ENCODE peak calls at places on chromosomes 6 and 20, in six cellular contexts. One of them, this sample, is unnamed.

GRCh38 chr20:61640171-61640570 is 388.1 kb downstream of the CDH4 start:
- DNase-seq in esophagus muscularis mucosa: no peak
- DNase-seq in vagina: no peak
- DNase-seq in brain microvascular endothelial cell: no peak
- DNase-seq in coronary artery: no peak
- DNase-seq in psoas muscle: no peak
- DNase-seq in this sample: no peak

GRCh38 chr6:24536466-24536865 is 41.7 kb downstream of the ALDH5A1 start:
- DNase-seq in psoas muscle: no peak
- DNase-seq in vagina: no peak
- DNase-seq in esophagus muscularis mucosa: no peak
- DNase-seq in brain microvascular endothelial cell: no peak
- DNase-seq in coronary artery: no peak
- DNase-seq in this sample: no peak

GRCh38 chr6:47334334-47334733 is 24.6 kb upstream of the TNFRSF21 start:
- DNase-seq in esophagus muscularis mucosa: no peak
- DNase-seq in coronary artery: no peak
- DNase-seq in vagina: no peak
- DNase-seq in psoas muscle: no peak
- DNase-seq in brain microvascular endothelial cell: no peak
- DNase-seq in this sample: no peak

GRCh38 chr6:37583261-37583660 is 83.6 kb upstream of the CCDC167 start:
- DNase-seq in vagina: no peak
- DNase-seq in esophagus muscularis mucosa: no peak
- DNase-seq in psoas muscle: no peak
- DNase-seq in brain microvascular endothelial cell: no peak
- DNase-seq in coronary artery: no peak
- DNase-seq in this sample: no peak

GRCh38 chr20:45946149-45946970 is 11.9 kb downstream of the PCIF1 start:
- DNase-seq in coronary artery: no peak
- DNase-seq in vagina: no peak
- DNase-seq in psoas muscle: peak; percentile 80
- DNase-seq in brain microvascular endothelial cell: peak; percentile 16
- DNase-seq in esophagus muscularis mucosa: peak; percentile 95
- DNase-seq in this sample: no peak

GRCh38 chr6:107613980-107614379 is 124.1 kb downstream of the SOBP start:
- DNase-seq in vagina: no peak
- DNase-seq in psoas muscle: no peak
- DNase-seq in esophagus muscularis mucosa: no peak
- DNase-seq in coronary artery: no peak
- DNase-seq in brain microvascular endothelial cell: no peak
- DNase-seq in this sample: no peak

GRCh38 chr20:36181934-36182603 is 27.5 kb downstream of the EPB41L1 start:
- DNase-seq in vagina: no peak
- DNase-seq in esophagus muscularis mucosa: no peak
- DNase-seq in coronary artery: no peak
- DNase-seq in brain microvascular endothelial cell: peak; percentile 74
- DNase-seq in psoas muscle: no peak
- DNase-seq in this sample: no peak

GRCh38 chr6:1407499-1407990 is 18.2 kb downstream of the FOXF2 start:
- DNase-seq in vagina: no peak
- DNase-seq in esophagus muscularis mucosa: no peak
- DNase-seq in psoas muscle: no peak
- DNase-seq in coronary artery: no peak
- DNase-seq in brain microvascular endothelial cell: no peak
- DNase-seq in this sample: no peak

GRCh38 chr6:77463308-77463880 is at the start of gene HTR1B:
- DNase-seq in brain microvascular endothelial cell: no peak
- DNase-seq in coronary artery: no peak
- DNase-seq in esophagus muscularis mucosa: no peak
- DNase-seq in vagina: no peak
- DNase-seq in psoas muscle: no peak
- DNase-seq in this sample: no peak

GRCh38 chr6:20542927-20543602 is 8.8 kb downstream of the CDKAL1 start:
- DNase-seq in vagina: no peak
- DNase-seq in esophagus muscularis mucosa: no peak
- DNase-seq in brain microvascular endothelial cell: peak; percentile 82
- DNase-seq in psoas muscle: no peak
- DNase-seq in coronary artery: no peak
- DNase-seq in this sample: no peak

GRCh38 chr6:4369616-4370015 is 234.2 kb upstream of the ECI2 start:
- DNase-seq in coronary artery: no peak
- DNase-seq in esophagus muscularis mucosa: no peak
- DNase-seq in psoas muscle: no peak
- DNase-seq in vagina: no peak
- DNase-seq in brain microvascular endothelial cell: no peak
- DNase-seq in this sample: no peak

GRCh38 chr6:105601541-105602174 is 198.8 kb upstream of the PREP start:
- DNase-seq in vagina: peak; percentile 96
- DNase-seq in psoas muscle: peak; percentile 81
- DNase-seq in coronary artery: peak; percentile 87
- DNase-seq in brain microvascular endothelial cell: peak; percentile 94
- DNase-seq in esophagus muscularis mucosa: no peak
- DNase-seq in this sample: peak; percentile 71

GRCh38 chr6:47603995-47604394 is 94.4 kb upstream of the ADGRF4 start:
- DNase-seq in psoas muscle: no peak
- DNase-seq in vagina: no peak
- DNase-seq in brain microvascular endothelial cell: no peak
- DNase-seq in coronary artery: no peak
- DNase-seq in esophagus muscularis mucosa: no peak
- DNase-seq in this sample: no peak

GRCh38 chr6:79634491-79634890 is 3.4 kb downstream of the SH3BGRL2 start:
- DNase-seq in brain microvascular endothelial cell: no peak
- DNase-seq in esophagus muscularis mucosa: no peak
- DNase-seq in psoas muscle: no peak
- DNase-seq in vagina: no peak
- DNase-seq in coronary artery: no peak
- DNase-seq in this sample: no peak

GRCh38 chr6:31004285-31004684 is 6.0 kb upstream of the MUC22 start:
- DNase-seq in coronary artery: no peak
- DNase-seq in psoas muscle: no peak
- DNase-seq in esophagus muscularis mucosa: no peak
- DNase-seq in vagina: no peak
- DNase-seq in brain microvascular endothelial cell: no peak
- DNase-seq in this sample: no peak

GRCh38 chr6:134421496-134421895 is 103.6 kb upstream of the SGK1 start:
- DNase-seq in coronary artery: no peak
- DNase-seq in brain microvascular endothelial cell: peak; percentile 40
- DNase-seq in vagina: no peak
- DNase-seq in psoas muscle: no peak
- DNase-seq in esophagus muscularis mucosa: no peak
- DNase-seq in this sample: no peak

GRCh38 chr6:1227935-1228753 is 83.8 kb upstream of the FOXQ1 start:
- DNase-seq in psoas muscle: no peak
- DNase-seq in vagina: no peak
- DNase-seq in coronary artery: no peak
- DNase-seq in brain microvascular endothelial cell: no peak
- DNase-seq in esophagus muscularis mucosa: no peak
- DNase-seq in this sample: no peak

GRCh38 chr6:140366991-140367390 is 992.5 kb upstream of the CITED2 start:
- DNase-seq in vagina: no peak
- DNase-seq in coronary artery: no peak
- DNase-seq in esophagus muscularis mucosa: no peak
- DNase-seq in brain microvascular endothelial cell: peak; percentile 29
- DNase-seq in psoas muscle: no peak
- DNase-seq in this sample: no peak

GRCh38 chr6:170282512-170283158 is 8.2 kb downstream of the DLL1 start:
- DNase-seq in coronary artery: no peak
- DNase-seq in esophagus muscularis mucosa: no peak
- DNase-seq in brain microvascular endothelial cell: no peak
- DNase-seq in vagina: no peak
- DNase-seq in psoas muscle: peak; percentile 34
- DNase-seq in this sample: no peak

GRCh38 chr20:11128131-11128831 is 454.5 kb upstream of the JAG1 start:
- DNase-seq in coronary artery: no peak
- DNase-seq in esophagus muscularis mucosa: no peak
- DNase-seq in brain microvascular endothelial cell: no peak
- DNase-seq in psoas muscle: no peak
- DNase-seq in vagina: no peak
- DNase-seq in this sample: no peak

GRCh38 chr20:36481380-36482043 is 59.8 kb upstream of the MYL9 start:
- DNase-seq in coronary artery: no peak
- DNase-seq in vagina: no peak
- DNase-seq in psoas muscle: no peak
- DNase-seq in esophagus muscularis mucosa: no peak
- DNase-seq in brain microvascular endothelial cell: no peak
- DNase-seq in this sample: no peak

GRCh38 chr6:28090902-28091586 is 10.7 kb downstream of the ZNF165 start:
- DNase-seq in vagina: no peak
- DNase-seq in esophagus muscularis mucosa: no peak
- DNase-seq in coronary artery: no peak
- DNase-seq in brain microvascular endothelial cell: no peak
- DNase-seq in psoas muscle: no peak
- DNase-seq in this sample: no peak

GRCh38 chr6:170229851-170230519 is 60.9 kb downstream of the DLL1 start:
- DNase-seq in psoas muscle: no peak
- DNase-seq in vagina: no peak
- DNase-seq in esophagus muscularis mucosa: no peak
- DNase-seq in coronary artery: no peak
- DNase-seq in brain microvascular endothelial cell: no peak
- DNase-seq in this sample: no peak

GRCh38 chr6:149567194-149567586 is 1.0 kb downstream of the GINM1 start:
- DNase-seq in vagina: no peak
- DNase-seq in brain microvascular endothelial cell: no peak
- DNase-seq in psoas muscle: no peak
- DNase-seq in coronary artery: no peak
- DNase-seq in esophagus muscularis mucosa: no peak
- DNase-seq in this sample: no peak

GRCh38 chr6:16217156-16217721 is 21.1 kb upstream of the GMPR start:
- DNase-seq in coronary artery: no peak
- DNase-seq in vagina: no peak
- DNase-seq in psoas muscle: no peak
- DNase-seq in esophagus muscularis mucosa: no peak
- DNase-seq in brain microvascular endothelial cell: no peak
- DNase-seq in this sample: no peak

GRCh38 chr6:34374112-34374907 is 18.2 kb downstream of the NUDT3 start:
- DNase-seq in brain microvascular endothelial cell: no peak
- DNase-seq in vagina: no peak
- DNase-seq in psoas muscle: no peak
- DNase-seq in coronary artery: no peak
- DNase-seq in esophagus muscularis mucosa: no peak
- DNase-seq in this sample: no peak

GRCh38 chr20:48586728-48587127 is 241.1 kb downstream of the PREX1 start:
- DNase-seq in esophagus muscularis mucosa: no peak
- DNase-seq in coronary artery: no peak
- DNase-seq in psoas muscle: no peak
- DNase-seq in vagina: no peak
- DNase-seq in brain microvascular endothelial cell: no peak
- DNase-seq in this sample: no peak

GRCh38 chr6:2784061-2784460 is 18.9 kb downstream of the WRNIP1 start:
- DNase-seq in psoas muscle: no peak
- DNase-seq in vagina: peak; percentile 37
- DNase-seq in esophagus muscularis mucosa: no peak
- DNase-seq in coronary artery: no peak
- DNase-seq in brain microvascular endothelial cell: no peak
- DNase-seq in this sample: no peak

GRCh38 chr6:44000164-44000842 is 126.9 kb downstream of the MRPL14 start:
- DNase-seq in psoas muscle: peak; percentile 52
- DNase-seq in brain microvascular endothelial cell: no peak
- DNase-seq in coronary artery: no peak
- DNase-seq in vagina: no peak
- DNase-seq in esophagus muscularis mucosa: no peak
- DNase-seq in this sample: no peak

GRCh38 chr20:19835533-19836222 is 77.6 kb downstream of the RIN2 start:
- DNase-seq in vagina: no peak
- DNase-seq in coronary artery: no peak
- DNase-seq in brain microvascular endothelial cell: no peak
- DNase-seq in psoas muscle: no peak
- DNase-seq in esophagus muscularis mucosa: no peak
- DNase-seq in this sample: no peak

GRCh38 chr20:34567885-34568865 is 9.7 kb downstream of the MAP1LC3A start:
- DNase-seq in esophagus muscularis mucosa: no peak
- DNase-seq in brain microvascular endothelial cell: no peak
- DNase-seq in coronary artery: no peak
- DNase-seq in vagina: no peak
- DNase-seq in psoas muscle: no peak
- DNase-seq in this sample: no peak

DNA sequence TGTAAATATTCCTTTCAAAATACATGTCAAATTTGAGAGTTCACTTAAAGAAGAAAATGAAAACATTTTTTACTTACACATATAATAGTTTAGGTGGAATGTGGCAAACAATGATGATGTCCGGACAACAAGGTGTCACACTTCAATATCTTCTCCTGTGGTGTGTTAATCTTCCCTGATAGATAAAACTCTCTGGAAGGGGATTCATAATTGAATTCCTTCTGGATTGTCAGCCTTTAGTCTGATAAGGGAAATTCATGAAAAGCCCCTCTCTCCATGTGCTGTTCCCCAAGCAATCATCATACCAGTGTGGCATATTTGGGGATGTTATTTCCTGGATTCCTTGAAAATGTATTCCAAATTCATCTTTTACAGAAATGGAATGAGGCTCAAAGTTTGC is 971 bp upstream of the SERINC3 start:
- DNase-seq in vagina: no peak
- DNase-seq in brain microvascular endothelial cell: no peak
- DNase-seq in coronary artery: no peak
- DNase-seq in esophagus muscularis mucosa: no peak
- DNase-seq in psoas muscle: no peak
- DNase-seq in this sample: no peak
- H3K27ac ChIP-seq in vagina: peak overlapping the region; percentile 100
- H3K27ac ChIP-seq in brain microvascular endothelial cell: peak overlapping the region; percentile 100
- H3K27ac ChIP-seq in coronary artery: peak overlapping the region; percentile 98
- H3K27ac ChIP-seq in esophagus muscularis mucosa: peak overlapping the region; percentile 98
- H3K27ac ChIP-seq in psoas muscle: peak overlapping the region; percentile 100
- H3K27ac ChIP-seq in this sample: peak overlapping the region; percentile 98

GRCh38 chr6:159761873-159762680 is at the start of gene ACAT2:
- DNase-seq in coronary artery: peak; percentile 98
- DNase-seq in esophagus muscularis mucosa: peak; percentile 98
- DNase-seq in psoas muscle: peak; percentile 97
- DNase-seq in vagina: peak; percentile 98
- DNase-seq in brain microvascular endothelial cell: peak; percentile 92
- DNase-seq in this sample: peak; percentile 96
- TF ChIP-seq CTCF in coronary artery: no peak
- TF ChIP-seq CTCF in esophagus muscularis mucosa: no peak
- TF ChIP-seq CTCF in psoas muscle: no peak
- TF ChIP-seq CTCF in vagina: no peak
- TF ChIP-seq CTCF in brain microvascular endothelial cell: no peak
- TF ChIP-seq CTCF in this sample: no peak

GRCh38 chr20:18739785-18740184 is 73.8 kb upstream of the SCP2D1 start:
- DNase-seq in vagina: no peak
- DNase-seq in esophagus muscularis mucosa: no peak
- DNase-seq in psoas muscle: no peak
- DNase-seq in coronary artery: no peak
- DNase-seq in brain microvascular endothelial cell: peak; percentile 85
- DNase-seq in this sample: peak; percentile 95
- H3K27ac ChIP-seq in vagina: peak overlapping the region; percentile 49
- H3K27ac ChIP-seq in esophagus muscularis mucosa: no peak overlapping the region
- H3K27ac ChIP-seq in psoas muscle: no peak overlapping the region
- H3K27ac ChIP-seq in coronary artery: no peak overlapping the region
- H3K27ac ChIP-seq in brain microvascular endothelial cell: no peak overlapping the region
- H3K27ac ChIP-seq in this sample: peak overlapping the region; percentile 83

DNA sequence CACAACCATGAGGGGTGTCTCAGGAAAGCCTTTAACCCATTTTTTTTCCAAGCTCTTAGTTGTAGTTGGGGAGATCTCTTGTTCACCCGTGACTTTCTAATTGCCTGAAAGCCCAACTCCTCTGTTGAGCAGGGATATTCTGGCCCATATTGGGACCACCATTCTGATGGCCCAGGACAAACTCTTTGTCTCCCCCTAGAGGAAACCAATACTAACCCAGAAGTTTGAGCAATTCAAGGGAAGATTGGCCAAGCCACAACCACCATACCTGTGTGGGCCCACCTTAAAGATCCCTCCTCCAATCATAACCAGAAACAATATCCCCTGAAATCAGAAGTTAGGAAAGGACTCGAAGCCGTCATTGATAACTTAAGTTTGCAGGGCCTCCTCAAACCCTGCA is 132.6 kb downstream of the THBS2 start:
- DNase-seq in esophagus muscularis mucosa: peak; percentile 26
- DNase-seq in coronary artery: no peak
- DNase-seq in vagina: no peak
- DNase-seq in brain microvascular endothelial cell: no peak
- DNase-seq in psoas muscle: no peak
- DNase-seq in this sample: no peak
- TF ChIP-seq CTCF in esophagus muscularis mucosa: no peak
- TF ChIP-seq CTCF in coronary artery: no peak
- TF ChIP-seq CTCF in vagina: no peak
- TF ChIP-seq CTCF in brain microvascular endothelial cell: peak; percentile 21
- TF ChIP-seq CTCF in psoas muscle: no peak
- TF ChIP-seq CTCF in this sample: no peak

This sample was measured in uterus.